ENCODE peak calls at places on chromosomes 7 and 10, in four cellular contexts. W is esophagus squamous epithelium, V is NCI-H1105, Y is neural crest cell. H is an unnamed sample.

GRCh38 chr10:96863922-96864543 is 31.9 kb downstream of the LCOR start:
- DNase-seq in V (no peak), W (no peak), Y (no peak), H (no peak)

GRCh38 chr10:63150745-63151144 is 17.6 kb downstream of the NRBF2 start:
- DNase-seq in Y (no peak), W (no peak), V (no peak), H (no peak)

GRCh38 chr10:30557884-30558283 is 71.7 kb downstream of the LYZL2 start:
- DNase-seq in V (no peak), Y (no peak), W (no peak), H (no peak)

GRCh38 chr7:1716263-1717094 is 46.4 kb downstream of the ELFN1 start:
- DNase-seq in V (no peak), W (no peak), Y (no peak), H (no peak)

GRCh38 chr10:60137292-60137992 is 231.1 kb upstream of the CCDC6 start:
- DNase-seq in W (no peak), Y (no peak), V (no peak), H (no peak)

GRCh38 chr10:113333313-113333712 is 219.5 kb upstream of the HABP2 start:
- DNase-seq in V (no peak), Y (no peak), W (no peak), H (no peak)

GRCh38 chr10:28331821-28332220 is 29.0 kb upstream of the MPP7 start:
- DNase-seq in Y (no peak), V (no peak), W (no peak), H (no peak)

GRCh38 chr10:11430421-11431275 is 180.8 kb downstream of the USP6NL start:
- DNase-seq in W (no peak), Y (no peak), V (no peak), H (no peak)

GRCh38 chr10:6607187-6607586 is 27.1 kb upstream of the PRKCQ start:
- DNase-seq in W (no peak), V (no peak), Y (no peak), H (no peak)

GRCh38 chr7:102004229-102004628 is 186.8 kb downstream of the CUX1 start:
- DNase-seq in V (no peak), W (no peak), Y (no peak), H (no peak)

GRCh38 chr10:62581351-62581750 is 207.2 kb downstream of the ZNF365 start:
- DNase-seq in Y (no peak), W (no peak), V (no peak), H (no peak)

GRCh38 chr10:124703778-124704427 is 40.3 kb downstream of the FAM53B start:
- DNase-seq in W (no peak), V (no peak), Y (no peak), H (no peak)

GRCh38 chr7:143193880-143194279 is 10.7 kb downstream of the TAS2R39 start:
- DNase-seq in V (no peak), W (no peak), Y (no peak), H (no peak)

GRCh38 chr10:35140727-35141126 is 14.1 kb downstream of the CREM start:
- DNase-seq in Y (no peak), V (no peak), W (no peak), H (no peak)

GRCh38 chr10:21473135-21473534 is 52.3 kb downstream of the SKIDA1 start:
- DNase-seq in Y (no peak), V (no peak), W (no peak), H (no peak)

GRCh38 chr10:11532329-11532728 is 79.1 kb downstream of the USP6NL start:
- DNase-seq in W (no peak), V (no peak), Y (no peak), H (no peak)

GRCh38 chr7:90618880-90619279 is 22.8 kb downstream of the CDK14 start:
- DNase-seq in V (no peak), W (no peak), Y (no peak), H (no peak)

GRCh38 chr7:108630002-108630401 is 60.3 kb downstream of the DNAJB9 start:
- DNase-seq in V (no peak), Y (no peak), W (no peak), H (no peak)

GRCh38 chr7:149728491-149729375 is 44.7 kb downstream of the ZNF467 start:
- DNase-seq in Y (no peak), V (no peak), W (no peak), H (no peak)

H was measured in T-helper 17 cell.